ENCODE peak calls at places on chromosomes 5 and 9, in four cellular contexts. Y is activated CD4-positive, CD25-positive, alpha-beta regulatory T cell; C is C1 segment of cervical spinal cord; K is GM13976. Z is an unnamed sample.

GRCh38 chr9:121505903-121506640 is 6.4 kb upstream of the GGTA1 start:
- DNase-seq in Y (no peak), C (no peak), K (no peak), Z (no peak)

GRCh38 chr5:133635051-133635450 is 22.7 kb upstream of the FSTL4 start:
- DNase-seq in Y (no peak), C (no peak), K (no peak), Z (no peak)

GRCh38 chr9:128082173-128082572 is 14.1 kb downstream of the SLC25A25 start:
- DNase-seq in Y (no peak), C (no peak), K (no peak), Z (no peak)

GRCh38 chr9:3447813-3448212 is 78.0 kb downstream of the RFX3 start:
- DNase-seq in Y (no peak), C (no peak), K (no peak), Z (no peak)

GRCh38 chr9:110321055-110321454 is 16.6 kb downstream of the TXNDC8 start:
- DNase-seq in Y (no peak), C (no peak), K (no peak), Z (no peak)

GRCh38 chr9:117705386-117705785 is 1.2 kb downstream of the TLR4 start:
- DNase-seq in Y (no peak), C (no peak), K (no peak), Z (no peak)

GRCh38 chr5:135310328-135310989 is 88.6 kb downstream of the MACROH2A1 start:
- DNase-seq in Y (no peak), C (no peak), K (no peak), Z (no peak)

GRCh38 chr5:160792281-160792680 is 59.7 kb downstream of the ATP10B start:
- DNase-seq in Y (no peak), C (no peak), K (no peak), Z (no peak)

GRCh38 chr9:12934515-12935301 is 159.9 kb downstream of the LURAP1L start:
- DNase-seq in Y (no peak), C (no peak), K (no peak), Z (no peak)

GRCh38 chr9:109295475-109296110 is 25.3 kb downstream of the EPB41L4B start:
- DNase-seq in Y (no peak), C (no peak), K (no peak), Z (no peak)

GRCh38 chr5:167694562-167694961 is 596.9 kb upstream of the WWC1 start:
- DNase-seq in Y (no peak), C (no peak), K (no peak), Z (no peak)

GRCh38 chr5:148820778-148821395 is 5.5 kb upstream of the ADRB2 start:
- DNase-seq in Y (no peak), C (no peak), K (no peak), Z (no peak)

GRCh38 chr5:891117-891836 is 1.3 kb downstream of the BRD9 start:
- DNase-seq in Y (no peak), C (no peak), K (no peak), Z (no peak)

Z was measured in GM12878.